ENCODE peak calls at places on chromosomes 3 and 15, in six cellular contexts. One of them, this sample, is unnamed.
A peak's percentile ranks its signal among the peaks of the same experiment; 100 is the strongest.

GRCh38 chr3:188394588-188394987 is 240.6 kb downstream of the LPP start:
- DNase-seq in stimulated activated CD8-positive, alpha-beta memory T cell treated with anti-CD3 and anti-CD28 coated beads, Interleukin-15, amount 100 ng/mL, for 24 hours: no peak
- DNase-seq in activated naive CD4-positive, alpha-beta T cell treated with anti-CD3 and anti-CD28 coated beads, Interleukin-2, amount 50 U/mL, for 16 hours: no peak
- DNase-seq in T47D: no peak
- DNase-seq in iris pigment epithelial cell: no peak
- DNase-seq in amniotic stem cell: no peak
- DNase-seq in this sample: no peak

GRCh38 chr3:17581421-17582080 is 160.9 kb downstream of the TBC1D5 start:
- DNase-seq in T47D: no peak
- DNase-seq in stimulated activated CD8-positive, alpha-beta memory T cell treated with anti-CD3 and anti-CD28 coated beads, Interleukin-15, amount 100 ng/mL, for 24 hours: no peak
- DNase-seq in activated naive CD4-positive, alpha-beta T cell treated with anti-CD3 and anti-CD28 coated beads, Interleukin-2, amount 50 U/mL, for 16 hours: no peak
- DNase-seq in iris pigment epithelial cell: peak; percentile 53
- DNase-seq in amniotic stem cell: no peak
- DNase-seq in this sample: no peak

GRCh38 chr3:38138347-38139190 is at the start of gene MYD88:
- DNase-seq in iris pigment epithelial cell: peak; percentile 57
- DNase-seq in T47D: peak; percentile 67
- DNase-seq in activated naive CD4-positive, alpha-beta T cell treated with anti-CD3 and anti-CD28 coated beads, Interleukin-2, amount 50 U/mL, for 16 hours: peak; percentile 86
- DNase-seq in amniotic stem cell: no peak
- DNase-seq in stimulated activated CD8-positive, alpha-beta memory T cell treated with anti-CD3 and anti-CD28 coated beads, Interleukin-15, amount 100 ng/mL, for 24 hours: peak; percentile 56
- DNase-seq in this sample: peak; percentile 85

GRCh38 chr15:70258369-70259029 is 160.8 kb upstream of the TLE3 start:
- DNase-seq in T47D: no peak
- DNase-seq in iris pigment epithelial cell: no peak
- DNase-seq in amniotic stem cell: no peak
- DNase-seq in stimulated activated CD8-positive, alpha-beta memory T cell treated with anti-CD3 and anti-CD28 coated beads, Interleukin-15, amount 100 ng/mL, for 24 hours: peak; percentile 25
- DNase-seq in activated naive CD4-positive, alpha-beta T cell treated with anti-CD3 and anti-CD28 coated beads, Interleukin-2, amount 50 U/mL, for 16 hours: peak; percentile 72
- DNase-seq in this sample: peak; percentile 72

GRCh38 chr3:190534386-190534785 is 20.5 kb downstream of the IL1RAP start:
- DNase-seq in activated naive CD4-positive, alpha-beta T cell treated with anti-CD3 and anti-CD28 coated beads, Interleukin-2, amount 50 U/mL, for 16 hours: no peak
- DNase-seq in iris pigment epithelial cell: no peak
- DNase-seq in amniotic stem cell: no peak
- DNase-seq in T47D: no peak
- DNase-seq in stimulated activated CD8-positive, alpha-beta memory T cell treated with anti-CD3 and anti-CD28 coated beads, Interleukin-15, amount 100 ng/mL, for 24 hours: no peak
- DNase-seq in this sample: no peak

GRCh38 chr3:100875239-100875638 is 118.0 kb downstream of the ABI3BP start:
- DNase-seq in T47D: peak; percentile 83
- DNase-seq in amniotic stem cell: no peak
- DNase-seq in stimulated activated CD8-positive, alpha-beta memory T cell treated with anti-CD3 and anti-CD28 coated beads, Interleukin-15, amount 100 ng/mL, for 24 hours: no peak
- DNase-seq in iris pigment epithelial cell: peak; percentile 77
- DNase-seq in activated naive CD4-positive, alpha-beta T cell treated with anti-CD3 and anti-CD28 coated beads, Interleukin-2, amount 50 U/mL, for 16 hours: no peak
- DNase-seq in this sample: no peak

GRCh38 chr3:133444071-133444774 is 44.4 kb downstream of the BFSP2 start:
- DNase-seq in T47D: peak; percentile 89
- DNase-seq in activated naive CD4-positive, alpha-beta T cell treated with anti-CD3 and anti-CD28 coated beads, Interleukin-2, amount 50 U/mL, for 16 hours: no peak
- DNase-seq in amniotic stem cell: no peak
- DNase-seq in iris pigment epithelial cell: peak; percentile 37
- DNase-seq in stimulated activated CD8-positive, alpha-beta memory T cell treated with anti-CD3 and anti-CD28 coated beads, Interleukin-15, amount 100 ng/mL, for 24 hours: no peak
- DNase-seq in this sample: no peak

GRCh38 chr15:67142142-67143092 is 77.0 kb downstream of the SMAD3 start:
- DNase-seq in stimulated activated CD8-positive, alpha-beta memory T cell treated with anti-CD3 and anti-CD28 coated beads, Interleukin-15, amount 100 ng/mL, for 24 hours: no peak
- DNase-seq in T47D: no peak
- DNase-seq in amniotic stem cell: peak; percentile 36
- DNase-seq in iris pigment epithelial cell: peak; percentile 85
- DNase-seq in activated naive CD4-positive, alpha-beta T cell treated with anti-CD3 and anti-CD28 coated beads, Interleukin-2, amount 50 U/mL, for 16 hours: no peak
- DNase-seq in this sample: no peak

GRCh38 chr15:59300618-59301139 is 72.0 kb downstream of the MYO1E start:
- DNase-seq in iris pigment epithelial cell: no peak
- DNase-seq in stimulated activated CD8-positive, alpha-beta memory T cell treated with anti-CD3 and anti-CD28 coated beads, Interleukin-15, amount 100 ng/mL, for 24 hours: no peak
- DNase-seq in T47D: no peak
- DNase-seq in activated naive CD4-positive, alpha-beta T cell treated with anti-CD3 and anti-CD28 coated beads, Interleukin-2, amount 50 U/mL, for 16 hours: peak; percentile 14
- DNase-seq in amniotic stem cell: no peak
- DNase-seq in this sample: no peak

GRCh38 chr15:70132148-70132547 is 34.4 kb upstream of the TLE3 start:
- DNase-seq in iris pigment epithelial cell: peak; percentile 56
- DNase-seq in T47D: no peak
- DNase-seq in activated naive CD4-positive, alpha-beta T cell treated with anti-CD3 and anti-CD28 coated beads, Interleukin-2, amount 50 U/mL, for 16 hours: no peak
- DNase-seq in stimulated activated CD8-positive, alpha-beta memory T cell treated with anti-CD3 and anti-CD28 coated beads, Interleukin-15, amount 100 ng/mL, for 24 hours: no peak
- DNase-seq in amniotic stem cell: no peak
- DNase-seq in this sample: no peak

GRCh38 chr3:98843301-98843959 is 58.1 kb downstream of the DCBLD2 start:
- DNase-seq in amniotic stem cell: no peak
- DNase-seq in T47D: no peak
- DNase-seq in activated naive CD4-positive, alpha-beta T cell treated with anti-CD3 and anti-CD28 coated beads, Interleukin-2, amount 50 U/mL, for 16 hours: no peak
- DNase-seq in iris pigment epithelial cell: no peak
- DNase-seq in stimulated activated CD8-positive, alpha-beta memory T cell treated with anti-CD3 and anti-CD28 coated beads, Interleukin-15, amount 100 ng/mL, for 24 hours: no peak
- DNase-seq in this sample: no peak

GRCh38 chr3:186815490-186815889 is 9.2 kb upstream of the RFC4 start:
- DNase-seq in stimulated activated CD8-positive, alpha-beta memory T cell treated with anti-CD3 and anti-CD28 coated beads, Interleukin-15, amount 100 ng/mL, for 24 hours: no peak
- DNase-seq in iris pigment epithelial cell: peak; percentile 87
- DNase-seq in activated naive CD4-positive, alpha-beta T cell treated with anti-CD3 and anti-CD28 coated beads, Interleukin-2, amount 50 U/mL, for 16 hours: no peak
- DNase-seq in amniotic stem cell: no peak
- DNase-seq in T47D: no peak
- DNase-seq in this sample: no peak

GRCh38 chr3:172939651-172940293 is 189.2 kb downstream of the ECT2 start:
- DNase-seq in iris pigment epithelial cell: peak; percentile 18
- DNase-seq in activated naive CD4-positive, alpha-beta T cell treated with anti-CD3 and anti-CD28 coated beads, Interleukin-2, amount 50 U/mL, for 16 hours: no peak
- DNase-seq in amniotic stem cell: no peak
- DNase-seq in stimulated activated CD8-positive, alpha-beta memory T cell treated with anti-CD3 and anti-CD28 coated beads, Interleukin-15, amount 100 ng/mL, for 24 hours: no peak
- DNase-seq in T47D: no peak
- DNase-seq in this sample: no peak

GRCh38 chr3:133448478-133449122 is 48.7 kb downstream of the BFSP2 start:
- DNase-seq in iris pigment epithelial cell: no peak
- DNase-seq in T47D: peak; percentile 99
- DNase-seq in amniotic stem cell: no peak
- DNase-seq in stimulated activated CD8-positive, alpha-beta memory T cell treated with anti-CD3 and anti-CD28 coated beads, Interleukin-15, amount 100 ng/mL, for 24 hours: no peak
- DNase-seq in activated naive CD4-positive, alpha-beta T cell treated with anti-CD3 and anti-CD28 coated beads, Interleukin-2, amount 50 U/mL, for 16 hours: peak; percentile 36
- DNase-seq in this sample: peak; percentile 55

GRCh38 chr15:75051161-75051560 is 27.8 kb downstream of the PPCDC start:
- DNase-seq in T47D: no peak
- DNase-seq in iris pigment epithelial cell: no peak
- DNase-seq in amniotic stem cell: no peak
- DNase-seq in activated naive CD4-positive, alpha-beta T cell treated with anti-CD3 and anti-CD28 coated beads, Interleukin-2, amount 50 U/mL, for 16 hours: no peak
- DNase-seq in stimulated activated CD8-positive, alpha-beta memory T cell treated with anti-CD3 and anti-CD28 coated beads, Interleukin-15, amount 100 ng/mL, for 24 hours: no peak
- DNase-seq in this sample: no peak

GRCh38 chr3:149579838-149580542 is 77.8 kb downstream of the WWTR1 start:
- DNase-seq in T47D: no peak
- DNase-seq in activated naive CD4-positive, alpha-beta T cell treated with anti-CD3 and anti-CD28 coated beads, Interleukin-2, amount 50 U/mL, for 16 hours: no peak
- DNase-seq in iris pigment epithelial cell: peak; percentile 75
- DNase-seq in amniotic stem cell: no peak
- DNase-seq in stimulated activated CD8-positive, alpha-beta memory T cell treated with anti-CD3 and anti-CD28 coated beads, Interleukin-15, amount 100 ng/mL, for 24 hours: no peak
- DNase-seq in this sample: no peak

GRCh38 chr3:197381371-197381770 is 83.0 kb upstream of the DLG1 start:
- DNase-seq in activated naive CD4-positive, alpha-beta T cell treated with anti-CD3 and anti-CD28 coated beads, Interleukin-2, amount 50 U/mL, for 16 hours: no peak
- DNase-seq in iris pigment epithelial cell: no peak
- DNase-seq in T47D: no peak
- DNase-seq in amniotic stem cell: no peak
- DNase-seq in stimulated activated CD8-positive, alpha-beta memory T cell treated with anti-CD3 and anti-CD28 coated beads, Interleukin-15, amount 100 ng/mL, for 24 hours: no peak
- DNase-seq in this sample: no peak

GRCh38 chr15:30859091-30859874 is 44.4 kb upstream of the FAN1 start:
- DNase-seq in stimulated activated CD8-positive, alpha-beta memory T cell treated with anti-CD3 and anti-CD28 coated beads, Interleukin-15, amount 100 ng/mL, for 24 hours: no peak
- DNase-seq in iris pigment epithelial cell: peak; percentile 42
- DNase-seq in amniotic stem cell: no peak
- DNase-seq in T47D: peak; percentile 29
- DNase-seq in activated naive CD4-positive, alpha-beta T cell treated with anti-CD3 and anti-CD28 coated beads, Interleukin-2, amount 50 U/mL, for 16 hours: no peak
- DNase-seq in this sample: no peak

GRCh38 chr15:66387176-66388056 is 704 bp downstream of the MAP2K1 start:
- DNase-seq in T47D: peak; percentile 74
- DNase-seq in stimulated activated CD8-positive, alpha-beta memory T cell treated with anti-CD3 and anti-CD28 coated beads, Interleukin-15, amount 100 ng/mL, for 24 hours: peak; percentile 52
- DNase-seq in activated naive CD4-positive, alpha-beta T cell treated with anti-CD3 and anti-CD28 coated beads, Interleukin-2, amount 50 U/mL, for 16 hours: peak; percentile 84
- DNase-seq in amniotic stem cell: peak; percentile 59
- DNase-seq in iris pigment epithelial cell: peak; percentile 85
- DNase-seq in this sample: peak; percentile 81

GRCh38 chr15:62569460-62570404 is 404.6 kb upstream of the C2CD4B start:
- DNase-seq in amniotic stem cell: no peak
- DNase-seq in T47D: peak; percentile 87
- DNase-seq in stimulated activated CD8-positive, alpha-beta memory T cell treated with anti-CD3 and anti-CD28 coated beads, Interleukin-15, amount 100 ng/mL, for 24 hours: no peak
- DNase-seq in activated naive CD4-positive, alpha-beta T cell treated with anti-CD3 and anti-CD28 coated beads, Interleukin-2, amount 50 U/mL, for 16 hours: no peak
- DNase-seq in iris pigment epithelial cell: peak; percentile 75
- DNase-seq in this sample: no peak

GRCh38 chr3:183131735-183132134 is 30.8 kb downstream of the LAMP3 start:
- DNase-seq in activated naive CD4-positive, alpha-beta T cell treated with anti-CD3 and anti-CD28 coated beads, Interleukin-2, amount 50 U/mL, for 16 hours: no peak
- DNase-seq in amniotic stem cell: no peak
- DNase-seq in T47D: no peak
- DNase-seq in iris pigment epithelial cell: peak; percentile 88
- DNase-seq in stimulated activated CD8-positive, alpha-beta memory T cell treated with anti-CD3 and anti-CD28 coated beads, Interleukin-15, amount 100 ng/mL, for 24 hours: no peak
- DNase-seq in this sample: no peak

GRCh38 chr15:68262514-68263356 is 14.8 kb upstream of the FEM1B start:
- DNase-seq in iris pigment epithelial cell: no peak
- DNase-seq in stimulated activated CD8-positive, alpha-beta memory T cell treated with anti-CD3 and anti-CD28 coated beads, Interleukin-15, amount 100 ng/mL, for 24 hours: no peak
- DNase-seq in activated naive CD4-positive, alpha-beta T cell treated with anti-CD3 and anti-CD28 coated beads, Interleukin-2, amount 50 U/mL, for 16 hours: no peak
- DNase-seq in T47D: no peak
- DNase-seq in amniotic stem cell: no peak
- DNase-seq in this sample: no peak

This sample was measured in stimulated activated naive CD4-positive, alpha-beta T cell treated with Interleukin-2 at 50 U/mL for 16 hours.